ENCODE peak calls at places on chromosomes 1 and 21, in five cellular contexts. P is tibial nerve, K is upper lobe of left lung, A is SK-N-SH, S is suprapubic skin. M is an unnamed sample.

GRCh38 chr1:39183503-39184353 is 20.8 kb upstream of the MACF1 start:
- DNase-seq in A (no peak), S (no peak), P (no peak), K (peak; percentile 76), M (no peak)

GRCh38 chr21:33655591-33656221 is 13.4 kb downstream of the ITSN1 start:
- DNase-seq in K (peak; percentile 60), A (no peak), P (no peak), S (no peak), M (no peak)

GRCh38 chr1:226650236-226650841 is 88.7 kb downstream of the ITPKB start:
- DNase-seq in S (no peak), A (no peak), K (no peak), P (no peak), M (no peak)

GRCh38 chr21:35401476-35401875 is 352.4 kb upstream of the RUNX1 start:
- DNase-seq in P (no peak), S (no peak), A (no peak), K (no peak), M (no peak)

GRCh38 chr1:227777646-227778045 is 37.8 kb upstream of the PRSS38 start:
- DNase-seq in S (no peak), A (no peak), P (no peak), K (no peak), M (peak; percentile 57)

GRCh38 chr1:21143752-21144151 is 32.9 kb downstream of the EIF4G3 start:
- DNase-seq in A (no peak), P (no peak), K (no peak), S (no peak), M (no peak)

GRCh38 chr21:36436829-36437744 is 42.8 kb downstream of the CLDN14 start:
- DNase-seq in S (no peak), P (no peak), A (no peak), K (no peak), M (no peak)

GRCh38 chr1:202010042-202011015 is at the start of gene ELF3:
- DNase-seq in A (no peak), P (no peak), K (peak; percentile 91), S (no peak), M (no peak)

GRCh38 chr1:16012590-16013219 is 5.1 kb downstream of the HSPB7 start:
- DNase-seq in P (no peak), K (peak; percentile 70), A (peak; percentile 77), S (no peak), M (peak; percentile 89)

GRCh38 chr1:51926171-51926812 is 47.8 kb upstream of the NRDC start:
- DNase-seq in S (no peak), P (no peak), K (no peak), A (no peak), M (no peak)

GRCh38 chr1:38403667-38404066 is 357.1 kb upstream of the POU3F1 start:
- DNase-seq in A (no peak), S (no peak), K (no peak), P (no peak), M (no peak)

GRCh38 chr1:226419284-226419683 is 11.4 kb upstream of the PARP1 start:
- DNase-seq in K (no peak), S (no peak), A (no peak), P (no peak), M (no peak)

GRCh38 chr1:91511386-91511785 is 10.7 kb downstream of the CDC7 start:
- DNase-seq in A (no peak), S (no peak), K (no peak), P (no peak), M (no peak)

GRCh38 chr1:246482780-246483179 is 24.3 kb downstream of the SMYD3 start:
- DNase-seq in S (no peak), K (no peak), P (no peak), A (no peak), M (no peak)

GRCh38 chr1:1614204-1614953 is 921 bp upstream of the MIB2 start:
- DNase-seq in K (peak; percentile 69), S (no peak), P (no peak), A (no peak), M (no peak)

GRCh38 chr1:3924871-3925655 is 25.0 kb upstream of the C1orf174 start:
- DNase-seq in K (no peak), P (no peak), A (no peak), S (no peak), M (no peak)

GRCh38 chr1:167066333-167067122 is 23.6 kb downstream of the GPA33 start:
- DNase-seq in A (peak; percentile 91), K (peak; percentile 82), S (no peak), P (peak; percentile 30), M (peak; percentile 79)

GRCh38 chr1:28036431-28036830 is 52.0 kb downstream of the EYA3 start:
- DNase-seq in S (no peak), A (no peak), K (no peak), P (no peak), M (no peak)

GRCh38 chr1:21573971-21574458 is 64.8 kb downstream of the ALPL start:
- DNase-seq in P (no peak), K (peak; percentile 72), S (no peak), A (peak; percentile 85), M (peak; percentile 77)

GRCh38 chr1:46549697-46550681 is 1.5 kb downstream of the KNCN start:
- DNase-seq in S (no peak), A (peak; percentile 81), K (no peak), P (no peak), M (no peak)

GRCh38 chr1:45009956-45010854 is 919 bp downstream of the HECTD3 start:
- DNase-seq in S (no peak), K (peak; percentile 59), A (peak; percentile 56), P (no peak), M (no peak)

GRCh38 chr1:73674945-73675561 is 522.9 kb downstream of the LRRIQ3 start:
- DNase-seq in P (no peak), K (no peak), S (no peak), A (peak; percentile 14), M (no peak)

GRCh38 chr1:112357467-112357866 is 38.5 kb upstream of the CTTNBP2NL start:
- DNase-seq in P (no peak), K (no peak), S (no peak), A (no peak), M (no peak)

GRCh38 chr1:112363636-112364035 is 32.4 kb upstream of the CTTNBP2NL start:
- DNase-seq in A (no peak), K (no peak), P (no peak), S (no peak), M (no peak)

GRCh38 chr1:112358061-112358770 is 37.8 kb upstream of the CTTNBP2NL start:
- DNase-seq in K (no peak), S (no peak), A (no peak), P (no peak), M (no peak)

GRCh38 chr1:112358798-112359408 is 37.1 kb upstream of the CTTNBP2NL start:
- DNase-seq in S (peak; percentile 92), P (peak; percentile 71), K (peak; percentile 75), A (peak; percentile 56), M (peak; percentile 93)

DNA sequence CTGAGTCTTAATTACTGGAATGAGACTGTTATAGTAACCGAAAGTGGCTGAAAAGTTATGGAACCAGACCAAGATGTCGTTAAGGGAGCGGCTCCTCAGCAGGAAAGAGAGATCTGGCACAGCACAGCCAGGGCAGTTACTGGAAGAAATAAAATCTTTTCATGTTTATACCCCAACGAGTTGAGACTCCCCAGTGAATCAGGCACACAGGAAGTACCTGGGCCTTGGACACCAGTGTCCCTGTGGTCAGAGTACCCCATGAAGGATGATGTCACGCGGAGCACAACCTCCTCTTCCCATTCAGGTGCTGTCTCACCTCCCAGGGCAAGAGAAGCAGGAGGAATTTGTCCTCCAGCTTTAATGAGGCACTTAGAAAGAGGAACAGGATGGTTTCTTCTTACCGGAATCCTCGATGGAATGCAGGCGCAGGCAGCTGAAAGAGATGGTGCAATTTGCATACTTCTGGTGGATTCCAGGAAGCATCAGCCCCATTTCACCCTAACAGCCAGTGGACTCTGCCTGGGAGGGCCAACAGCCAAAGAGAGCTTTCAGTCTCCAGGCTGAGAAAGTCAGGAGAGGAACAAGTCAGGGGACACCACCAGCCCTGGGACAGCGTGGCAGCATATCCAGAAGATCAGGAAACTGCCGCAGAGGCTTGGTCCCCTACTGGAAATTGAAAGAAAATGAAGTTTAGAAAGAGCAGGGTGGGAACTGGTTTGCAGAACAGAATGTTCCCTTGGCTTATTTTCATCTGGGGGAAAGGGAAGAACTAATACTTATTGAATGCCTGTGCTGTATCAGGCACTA is 35.9 kb upstream of the CTTNBP2NL start:
- DNase-seq in P (peak; percentile 36), K (peak; percentile 70), A (no peak), S (peak; percentile 89), M (peak; percentile 92)
- TF ChIP-seq EP300 in P (peak; percentile 80), K (peak; percentile 86), A (no peak), S (peak; percentile 77), M (peak; percentile 27)

DNA sequence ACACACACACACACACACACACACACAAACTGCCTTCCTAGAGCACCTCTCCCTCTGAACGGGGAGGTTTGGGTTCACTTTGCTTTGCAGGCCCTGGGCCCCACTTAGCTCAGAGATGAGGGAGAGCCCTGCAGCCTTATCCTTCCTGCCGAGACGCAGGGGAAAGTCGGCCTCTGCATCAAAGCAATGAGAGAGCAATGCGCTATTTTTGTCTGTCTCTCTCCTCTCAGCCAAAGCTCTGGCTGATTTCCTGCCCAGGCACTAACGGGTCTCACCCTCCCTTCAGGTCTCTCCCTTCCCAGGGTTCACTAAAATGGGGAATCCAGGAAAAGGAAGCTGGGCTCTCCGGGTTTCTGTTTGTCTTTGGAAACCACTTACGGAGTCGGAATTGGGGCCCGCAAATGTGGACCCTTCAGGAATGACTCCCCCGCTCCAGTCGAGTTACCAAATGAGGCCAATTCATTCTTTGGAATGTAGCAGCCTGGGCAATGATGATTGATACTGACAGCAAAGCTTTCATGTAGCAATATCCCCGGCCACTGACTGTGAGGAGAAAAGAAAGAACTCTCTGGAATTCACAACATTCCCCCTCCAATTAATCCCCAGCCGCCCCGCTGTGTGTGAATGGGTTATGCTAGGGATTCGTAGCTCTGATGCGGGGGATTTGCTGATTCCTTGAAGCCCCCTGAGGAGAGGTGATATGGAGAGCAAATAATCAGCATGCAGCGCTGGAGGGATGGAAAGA is 61.5 kb upstream of the WLS start:
- DNase-seq in P (no peak), S (no peak), A (no peak), K (no peak), M (no peak)
- H3K27ac ChIP-seq in P (no peak overlapping the region), S (no peak overlapping the region), A (peak overlapping the region; percentile 22), K (no peak overlapping the region), M (no peak overlapping the region)

DNA sequence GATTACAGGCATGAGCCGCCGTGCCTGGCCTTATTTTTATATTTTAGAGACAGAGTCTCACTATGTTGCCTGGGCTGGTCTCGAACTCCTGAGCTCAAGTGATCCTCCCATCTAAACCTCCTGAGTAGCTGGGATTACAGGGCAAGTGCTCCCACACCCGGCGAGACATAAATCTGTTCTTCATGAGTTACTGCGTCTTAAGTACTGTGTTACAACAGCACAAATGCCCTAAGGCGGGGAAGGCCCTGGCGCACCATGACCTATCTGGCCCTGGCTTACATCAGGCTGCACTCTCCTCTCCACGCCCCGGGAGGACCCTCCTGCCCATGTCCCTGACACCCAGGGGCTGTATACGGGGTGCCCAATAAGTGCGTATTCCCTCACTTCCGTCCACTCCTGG is 4.3 kb downstream of the GPR153 start:
- DNase-seq in K (no peak), S (no peak), P (no peak), A (no peak), M (no peak)
- TF ChIP-seq EP300 in K (no peak), S (no peak), P (no peak), A (no peak), M (no peak)

GRCh38 chr1:210394281-210394798 is 65.6 kb downstream of the HHAT start:
- DNase-seq in K (no peak), S (no peak), A (no peak), P (peak; percentile 22), M (no peak)
- H3K27ac ChIP-seq in K (no peak overlapping the region), S (peak overlapping the region; percentile 72), A (peak overlapping the region; percentile 77), P (peak overlapping the region; percentile 1), M (no peak overlapping the region)

GRCh38 chr1:208189183-208189582 is 55.0 kb downstream of the PLXNA2 start:
- DNase-seq in S (no peak), A (no peak), P (no peak), K (no peak), M (no peak)
- TF ChIP-seq EP300 in S (no peak), A (no peak), P (no peak), K (no peak), M (no peak)